ENCODE peak calls at places on chromosomes 12 and 14, in six cellular contexts. K is mesenchymal stem cell, T is H9, M is trophoblast cell, F is IMR-90, L is H1. R is an unnamed sample.
A peak's percentile ranks its signal among the peaks of the same experiment; 100 is the strongest.

GRCh38 chr14:93975791-93976476 is 436 bp downstream of the ASB2 start:
- DNase-seq in K (no peak), M (no peak), F (no peak), T (no peak), L (no peak), R (no peak)

GRCh38 chr12:108360487-108360886 is 21.4 kb upstream of the CMKLR1 start:
- DNase-seq in M (peak; percentile 43), T (no peak), K (no peak), F (no peak), L (no peak), R (no peak)

GRCh38 chr14:61355892-61356325 is 34.5 kb downstream of the PRKCH start:
- DNase-seq in M (peak; percentile 99), L (no peak), F (peak; percentile 11), T (peak; percentile 72), K (no peak), R (no peak)

GRCh38 chr12:74539261-74539660 is 1.6 kb downstream of the ATXN7L3B start:
- DNase-seq in F (no peak), L (no peak), K (peak; percentile 37), M (no peak), T (no peak), R (no peak)

GRCh38 chr12:68119724-68120211 is 39.8 kb downstream of the IFNG start:
- DNase-seq in L (no peak), K (no peak), M (no peak), T (no peak), F (no peak), R (no peak)

GRCh38 chr14:64388533-64389243 is 535 bp downstream of the MTHFD1 start:
- DNase-seq in M (peak; percentile 44), F (peak; percentile 30), L (no peak), K (peak; percentile 54), T (no peak), R (no peak)

GRCh38 chr14:49363926-49364751 is 222.0 kb downstream of the RPS29 start:
- DNase-seq in L (no peak), T (no peak), F (no peak), M (no peak), K (no peak), R (no peak)

GRCh38 chr12:25997401-25997973 is 39.0 kb downstream of the RASSF8 start:
- DNase-seq in M (peak; percentile 93), L (no peak), F (peak; percentile 93), K (peak; percentile 74), T (no peak), R (peak; percentile 63)

GRCh38 chr14:24307575-24308341 is at the start of gene CIDEB:
- DNase-seq in F (peak; percentile 43), K (peak; percentile 71), L (peak; percentile 86), M (peak; percentile 81), T (peak; percentile 68), R (peak; percentile 53)

GRCh38 chr14:65336191-65336591 is 76.3 kb upstream of the FUT8 start:
- DNase-seq in L (no peak), M (peak; percentile 59), F (peak; percentile 73), T (no peak), K (peak; percentile 86), R (no peak)

GRCh38 chr12:123433615-123434014 is 2.9 kb downstream of the RILPL2 start:
- DNase-seq in M (no peak), L (no peak), K (no peak), F (no peak), T (no peak), R (no peak)

GRCh38 chr12:16347391-16348298 is at the start of gene MGST1:
- DNase-seq in L (peak; percentile 87), K (peak; percentile 64), M (peak; percentile 15), F (peak; percentile 59), T (peak; percentile 95), R (peak; percentile 89)

GRCh38 chr14:22650960-22651521 is 6.9 kb upstream of the OR6J1 start:
- DNase-seq in T (no peak), L (no peak), F (no peak), K (peak; percentile 24), M (no peak), R (no peak)

GRCh38 chr14:86790408-86791364 is 1202.3 kb downstream of the GALC start:
- DNase-seq in F (no peak), K (no peak), M (no peak), L (no peak), T (no peak), R (no peak)

GRCh38 chr12:76219806-76220205 is 128.4 kb downstream of the BBS10 start:
- DNase-seq in K (no peak), F (no peak), M (no peak), T (no peak), L (no peak), R (no peak)

DNA sequence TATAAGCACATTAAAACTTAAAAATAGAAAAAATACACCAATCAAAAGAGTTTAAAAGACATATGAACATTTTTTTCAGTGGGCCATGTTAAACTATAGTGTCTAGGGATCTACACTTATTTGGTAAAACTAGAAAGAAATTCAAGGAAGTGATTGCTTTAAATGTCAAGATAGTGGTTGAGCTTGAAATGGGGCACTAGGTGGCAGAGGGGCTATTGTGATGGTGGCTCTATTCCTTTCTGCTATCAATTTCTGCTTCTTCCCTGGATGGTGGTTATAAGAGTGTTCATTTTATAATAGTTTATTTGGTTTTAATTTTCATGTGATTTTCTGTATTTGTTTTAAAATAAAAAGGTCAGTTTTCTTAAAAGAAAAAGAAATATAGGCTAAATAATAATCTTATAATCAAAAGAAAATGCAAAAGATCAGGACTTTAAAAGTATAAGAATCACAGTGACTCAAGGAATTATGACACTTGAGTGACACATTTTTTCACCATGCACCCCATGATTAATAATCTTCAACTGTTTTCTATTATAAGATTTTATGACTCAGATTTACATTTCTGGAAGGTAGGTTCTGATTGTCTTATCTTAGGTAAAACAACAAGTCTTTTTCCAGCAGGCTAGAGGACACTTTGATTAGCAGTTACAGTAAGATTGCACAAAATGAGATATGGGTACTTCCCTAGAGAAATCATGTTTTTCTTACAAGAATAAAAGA is 137.5 kb downstream of the FSCB start:
- DNase-seq in M (no peak), F (no peak), L (no peak), T (no peak), K (no peak), R (no peak)
- H4K91ac ChIP-seq in M (no peak overlapping the region), F (no peak overlapping the region), L (no peak overlapping the region), T (no peak overlapping the region), K (no peak overlapping the region), R (no peak overlapping the region)

GRCh38 chr14:104591031-104591430 is 11.5 kb downstream of the C14orf180 start:
- DNase-seq in M (no peak), F (no peak), K (no peak), L (no peak), T (no peak), R (no peak)
- H4K91ac ChIP-seq in M (no peak overlapping the region), F (no peak overlapping the region), K (no peak overlapping the region), L (no peak overlapping the region), T (no peak overlapping the region), R (no peak overlapping the region)

GRCh38 chr14:99512571-99513182 is 31.5 kb downstream of the CCNK start:
- DNase-seq in F (no peak), K (no peak), M (no peak), T (no peak), L (no peak), R (no peak)

GRCh38 chr14:99514552-99515300 is 33.5 kb downstream of the CCNK start:
- DNase-seq in F (no peak), L (no peak), K (no peak), T (peak; percentile 32), M (no peak), R (no peak)

GRCh38 chr14:99513183-99513694 is 32.0 kb downstream of the CCNK start:
- DNase-seq in F (no peak), T (no peak), M (no peak), L (no peak), K (no peak), R (no peak)

GRCh38 chr14:99515301-99516155 is 34.3 kb downstream of the CCNK start:
- DNase-seq in F (no peak), T (peak; percentile 27), L (no peak), M (no peak), K (no peak), R (no peak)

DNA sequence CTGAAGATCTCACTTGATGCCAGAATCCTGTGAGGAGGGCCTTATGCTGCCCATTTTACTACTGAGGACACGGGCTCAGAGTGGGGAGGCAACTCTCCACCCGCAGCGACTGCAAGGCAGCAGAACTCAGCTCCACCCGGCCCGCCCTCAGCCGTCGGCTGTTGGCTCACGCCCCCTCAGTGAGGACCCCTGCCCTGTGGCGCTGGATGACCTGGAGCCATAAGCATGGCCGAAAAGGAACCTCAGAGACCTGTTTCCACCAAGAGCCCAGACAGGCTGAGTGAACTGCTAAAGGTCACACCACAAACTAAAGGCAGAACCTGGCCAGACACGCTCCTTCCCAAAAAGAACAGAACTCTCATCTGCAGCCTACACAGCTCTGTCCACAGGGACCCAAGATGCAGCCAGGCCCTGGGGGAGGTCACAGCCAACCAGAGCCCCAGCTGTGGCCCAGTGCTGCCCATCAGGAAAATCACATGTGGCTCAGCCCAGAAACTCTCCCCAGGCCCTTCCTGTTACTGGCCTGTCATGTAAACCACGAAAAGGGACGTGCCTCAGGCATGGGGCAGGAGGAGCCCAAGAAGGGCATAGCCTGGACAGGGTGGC is 32.8 kb downstream of the CCNK start:
- DNase-seq in F (no peak), T (peak; percentile 25), L (peak; percentile 45), K (no peak), M (no peak), R (no peak)
- H4K91ac ChIP-seq in F (no peak overlapping the region), T (no peak overlapping the region), L (no peak overlapping the region), K (no peak overlapping the region), M (no peak overlapping the region), R (no peak overlapping the region)

DNA sequence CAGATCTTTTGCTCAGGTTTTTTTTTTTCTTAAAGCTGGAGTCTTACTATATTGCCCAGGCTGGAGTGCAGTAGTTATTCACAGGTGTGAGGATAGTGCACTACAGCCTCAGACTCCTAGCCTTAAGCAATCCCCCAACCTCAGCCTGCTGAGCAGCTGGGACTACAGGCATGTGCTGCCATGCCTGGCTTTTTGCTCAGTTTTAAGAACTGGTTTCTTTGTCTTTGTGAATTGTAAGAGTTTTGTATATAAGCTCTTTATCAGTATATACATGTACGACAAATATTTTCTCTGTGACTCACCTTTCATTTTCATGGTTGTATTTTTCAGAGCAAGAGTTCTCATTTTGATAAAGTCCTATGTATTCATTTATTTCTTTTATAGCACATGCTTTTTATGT is 33.3 kb upstream of the C2CD5 start:
- DNase-seq in M (no peak), F (peak; percentile 5), L (no peak), T (no peak), K (no peak), R (no peak)
- H4K91ac ChIP-seq in M (no peak overlapping the region), F (no peak overlapping the region), L (no peak overlapping the region), T (no peak overlapping the region), K (no peak overlapping the region), R (no peak overlapping the region)

DNA sequence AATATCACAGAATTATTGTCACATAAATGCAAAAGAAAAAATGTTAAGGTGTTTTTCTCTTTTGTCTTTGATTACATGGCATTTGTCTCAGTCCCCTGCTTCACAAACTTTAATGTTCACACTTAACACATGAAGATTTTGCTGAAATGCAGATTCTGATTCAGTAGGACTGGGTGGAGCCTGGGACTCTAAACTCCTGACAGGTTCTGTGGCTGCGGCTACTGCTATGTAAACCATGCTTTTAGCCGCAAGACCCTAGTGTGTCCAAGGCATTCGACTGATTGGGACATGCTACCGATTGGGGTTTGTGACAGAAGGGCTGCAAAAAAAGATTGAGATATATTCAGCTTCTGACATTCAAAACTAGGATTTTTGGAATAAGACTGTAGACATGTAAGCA is 72.6 kb upstream of the SLC35F4 start:
- DNase-seq in L (no peak), K (no peak), F (no peak), M (no peak), T (no peak), R (no peak)
- H4K91ac ChIP-seq in L (no peak overlapping the region), K (no peak overlapping the region), F (no peak overlapping the region), M (no peak overlapping the region), T (no peak overlapping the region), R (no peak overlapping the region)

R was measured in neuronal stem cell.